ENCODE peak calls at places on chromosomes 7 and 10, in ten cellular contexts. P is endothelial cell of umbilical vein, V is GM12878, S is K562, X is A549, J is WTC11, I is SK-N-SH, U is HCT116, L is H1, D is HepG2. O is an unnamed sample.

GRCh38 chr7:139972000-139972399 is 90.8 kb downstream of the PARP12 start:
- DNase-seq in P (no peak), V (no peak), S (no peak), X (no peak), J (no peak), I (no peak), U (no peak), L (no peak), D (no peak), O (no peak)

GRCh38 chr7:125173571-125173970 is 243.9 kb upstream of the POT1 start:
- DNase-seq in P (no peak), V (no peak), S (peak), X (no peak), J (no peak), I (no peak), U (no peak), L (no peak), D (no peak), O (no peak)

GRCh38 chr7:82051641-82052040 is 281.8 kb upstream of the HGF start:
- DNase-seq in P (no peak), V (no peak), S (no peak), X (peak), J (no peak), I (peak), U (no peak), L (no peak), D (no peak), O (no peak)

GRCh38 chr10:16832351-16833080 is 15.3 kb upstream of the RSU1 start:
- DNase-seq in P (peak), V (no peak), S (no peak), X (peak), J (no peak), I (no peak), U (no peak), L (no peak), D (no peak), O (no peak)

GRCh38 chr10:43060291-43060690 is 16.6 kb upstream of the RET start:
- DNase-seq in P (no peak), V (no peak), S (no peak), X (no peak), J (no peak), I (peak), U (no peak), L (no peak), D (no peak), O (no peak)

GRCh38 chr7:18555120-18555519 is 59.6 kb downstream of the HDAC9 start:
- DNase-seq in P (no peak), V (no peak), S (no peak), X (no peak), J (no peak), I (no peak), U (no peak), L (no peak), D (no peak), O (no peak)

GRCh38 chr10:110352930-110353243 is 48.2 kb upstream of the SMNDC1 start:
- DNase-seq in P (no peak), V (no peak), S (no peak), X (no peak), J (no peak), I (no peak), U (no peak), L (no peak), D (no peak), O (no peak)

GRCh38 chr7:31890198-31890597 is 180.0 kb downstream of the PDE1C start:
- DNase-seq in P (no peak), V (peak), S (no peak), X (no peak), J (no peak), I (no peak), U (no peak), L (no peak), D (no peak), O (peak)

GRCh38 chr7:159083001-159083697 is 61.5 kb downstream of the VIPR2 start:
- DNase-seq in P (no peak), V (no peak), S (no peak), X (no peak), J (no peak), I (no peak), U (no peak), L (no peak), D (no peak), O (no peak)

GRCh38 chr10:124659380-124659779 is 84.8 kb downstream of the FAM53B start:
- DNase-seq in P (no peak), V (no peak), S (no peak), X (no peak), J (no peak), I (no peak), U (no peak), L (no peak), D (no peak), O (no peak)

GRCh38 chr10:29254123-29255046 is 34.5 kb upstream of the LYZL1 start:
- DNase-seq in P (no peak), V (no peak), S (peak), X (peak), J (no peak), I (peak), U (no peak), L (no peak), D (no peak), O (peak)

GRCh38 chr10:33134011-33134751 is 176.2 kb upstream of the ITGB1 start:
- DNase-seq in P (peak), V (peak), S (no peak), X (peak), J (no peak), I (no peak), U (peak), L (no peak), D (peak), O (peak)

GRCh38 chr7:477626-478220 is 41.9 kb downstream of the PDGFA start:
- DNase-seq in P (no peak), V (no peak), S (no peak), X (no peak), J (no peak), I (no peak), U (no peak), L (no peak), D (no peak), O (no peak)

GRCh38 chr10:112374724-112375541 is 1.0 kb downstream of the ACSL5 start:
- DNase-seq in P (no peak), V (no peak), S (no peak), X (no peak), J (no peak), I (no peak), U (peak), L (no peak), D (peak), O (peak)
- TF ChIP-seq MAX in P (no peak), V (no peak), S (no peak), X (no peak), J (no peak), I (no peak), U (no peak), L (no peak), D (no peak), O (no peak)

GRCh38 chr7:157139142-157140117 is 704 bp downstream of the UBE3C start:
- DNase-seq in P (no peak), V (no peak), S (peak), X (peak), J (peak), I (no peak), U (no peak), L (no peak), D (no peak), O (no peak)
- TF ChIP-seq MAX in P (peak), V (no peak), S (peak), X (peak), J (peak), I (peak), U (no peak), L (peak), D (peak), O (peak)

GRCh38 chr10:132543916-132544743 is 6.5 kb downstream of the INPP5A start:
- DNase-seq in P (no peak), V (no peak), S (no peak), X (no peak), J (peak), I (no peak), U (no peak), L (no peak), D (no peak), O (no peak)

GRCh38 chr10:132542819-132543218 is 5.2 kb downstream of the INPP5A start:
- DNase-seq in P (no peak), V (no peak), S (no peak), X (no peak), J (no peak), I (no peak), U (no peak), L (no peak), D (no peak), O (no peak)

GRCh38 chr10:132546567-132547420 is 9.2 kb downstream of the INPP5A start:
- DNase-seq in P (no peak), V (no peak), S (no peak), X (no peak), J (peak), I (no peak), U (no peak), L (no peak), D (no peak), O (no peak)

GRCh38 chr10:132545659-132546367 is 8.2 kb downstream of the INPP5A start:
- DNase-seq in P (no peak), V (no peak), S (no peak), X (no peak), J (peak), I (no peak), U (no peak), L (no peak), D (no peak), O (no peak)

GRCh38 chr10:132544744-132545658 is 7.4 kb downstream of the INPP5A start:
- DNase-seq in P (no peak), V (no peak), S (peak), X (no peak), J (peak), I (no peak), U (no peak), L (no peak), D (no peak), O (peak)
- TF ChIP-seq MAX in P (no peak), V (no peak), S (no peak), X (no peak), J (no peak), I (no peak), U (no peak), L (no peak), D (no peak), O (no peak)

DNA sequence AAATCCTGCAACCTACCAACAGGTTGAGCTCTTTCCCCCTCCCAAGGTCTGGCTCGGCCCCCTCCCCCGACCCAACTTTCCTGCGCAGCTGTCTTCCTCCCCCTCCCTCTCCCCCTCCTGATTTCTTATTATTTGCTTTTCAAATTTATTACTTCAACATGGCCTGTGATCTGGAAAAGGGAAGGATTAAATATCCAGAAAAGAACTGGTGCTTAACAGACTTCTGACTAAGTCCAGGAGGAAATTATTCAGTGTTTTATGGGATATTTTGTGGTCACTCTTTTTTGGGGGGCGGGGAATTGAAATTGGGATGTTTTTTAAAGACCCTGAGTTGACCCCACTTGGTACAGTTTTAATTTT is 2.5 kb downstream of the ARID5B start:
- DNase-seq in P (peak), V (no peak), S (no peak), X (no peak), J (no peak), I (no peak), U (no peak), L (no peak), D (no peak), O (no peak)
- TF ChIP-seq MAX in P (no peak), V (no peak), S (no peak), X (no peak), J (no peak), I (no peak), U (no peak), L (no peak), D (no peak), O (no peak)

GRCh38 chr7:150744041-150744656 is 6.9 kb downstream of the GIMAP5 start:
- DNase-seq in P (no peak), V (no peak), S (no peak), X (no peak), J (no peak), I (no peak), U (no peak), L (no peak), D (no peak), O (no peak)
- TF ChIP-seq MAX in P (no peak), V (no peak), S (no peak), X (no peak), J (no peak), I (no peak), U (no peak), L (no peak), D (no peak), O (no peak)

GRCh38 chr7:97873606-97874005 is 1.4 kb upstream of the ASNS start:
- DNase-seq in P (no peak), V (no peak), S (no peak), X (no peak), J (no peak), I (no peak), U (no peak), L (no peak), D (no peak), O (no peak)

GRCh38 chr7:97868314-97868713 is 3.9 kb downstream of the ASNS start:
- DNase-seq in P (no peak), V (no peak), S (no peak), X (no peak), J (no peak), I (no peak), U (no peak), L (no peak), D (no peak), O (no peak)

GRCh38 chr7:97868788-97869187 is 3.4 kb downstream of the ASNS start:
- DNase-seq in P (no peak), V (no peak), S (no peak), X (no peak), J (no peak), I (no peak), U (no peak), L (no peak), D (no peak), O (peak)

GRCh38 chr7:97872025-97872669 is at the start of gene ASNS:
- DNase-seq in P (peak), V (peak), S (peak), X (peak), J (peak), I (peak), U (peak), L (peak), D (peak), O (peak)

GRCh38 chr7:97871659-97872024 is 566 bp downstream of the ASNS start:
- DNase-seq in P (no peak), V (peak), S (peak), X (no peak), J (peak), I (no peak), U (no peak), L (no peak), D (no peak), O (no peak)
- TF ChIP-seq MAX in P (no peak), V (no peak), S (no peak), X (no peak), J (no peak), I (no peak), U (no peak), L (no peak), D (no peak), O (no peak)

GRCh38 chr10:49106451-49106850 is 8.9 kb downstream of the VSTM4 start:
- DNase-seq in P (no peak), V (no peak), S (no peak), X (no peak), J (no peak), I (no peak), U (no peak), L (no peak), D (no peak), O (no peak)
- TF ChIP-seq MAX in P (no peak), V (no peak), S (no peak), X (no peak), J (no peak), I (no peak), U (no peak), L (no peak), D (no peak), O (no peak)

GRCh38 chr7:146956323-146956722 is 839.7 kb downstream of the CNTNAP2 start:
- DNase-seq in P (no peak), V (no peak), S (no peak), X (no peak), J (no peak), I (no peak), U (no peak), L (no peak), D (no peak), O (no peak)
- TF ChIP-seq MAX in P (no peak), V (no peak), S (no peak), X (no peak), J (no peak), I (no peak), U (no peak), L (no peak), D (no peak), O (no peak)

GRCh38 chr10:6170638-6171037 is 32.1 kb upstream of the PFKFB3 start:
- DNase-seq in P (peak), V (no peak), S (no peak), X (no peak), J (no peak), I (no peak), U (no peak), L (no peak), D (no peak), O (no peak)

GRCh38 chr10:6171891-6172354 is 30.8 kb upstream of the PFKFB3 start:
- DNase-seq in P (peak), V (peak), S (no peak), X (no peak), J (no peak), I (no peak), U (no peak), L (no peak), D (no peak), O (peak)

GRCh38 chr10:6175329-6176055 is 27.2 kb upstream of the PFKFB3 start:
- DNase-seq in P (no peak), V (no peak), S (no peak), X (no peak), J (no peak), I (peak), U (no peak), L (no peak), D (no peak), O (no peak)

GRCh38 chr10:6174201-6174874 is 28.4 kb upstream of the PFKFB3 start:
- DNase-seq in P (no peak), V (no peak), S (no peak), X (no peak), J (no peak), I (no peak), U (no peak), L (no peak), D (no peak), O (no peak)

DNA sequence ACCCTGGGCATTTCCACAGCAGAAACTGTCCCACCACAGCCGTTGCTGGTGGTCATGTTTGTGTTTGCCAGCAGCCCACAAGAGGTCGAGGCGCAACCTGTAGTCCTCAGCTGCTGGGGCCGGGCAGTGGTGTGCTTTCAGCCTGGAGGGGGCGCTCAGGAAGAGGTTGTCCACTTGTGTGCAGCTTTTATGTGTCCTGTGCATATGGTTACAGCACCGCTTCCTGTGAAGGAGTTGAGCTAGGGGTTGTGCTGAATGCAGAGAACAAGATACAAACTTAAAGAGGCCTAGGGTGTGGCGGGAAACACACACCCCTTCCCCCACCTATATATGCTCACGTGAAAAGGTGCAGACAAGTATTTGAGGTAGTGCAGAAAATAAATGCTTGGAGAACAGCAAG is 29.5 kb upstream of the PFKFB3 start:
- DNase-seq in P (no peak), V (no peak), S (peak), X (peak), J (peak), I (no peak), U (no peak), L (no peak), D (peak), O (peak)
- TF ChIP-seq MAX in P (no peak), V (no peak), S (no peak), X (no peak), J (no peak), I (no peak), U (no peak), L (no peak), D (peak), O (no peak)

DNA sequence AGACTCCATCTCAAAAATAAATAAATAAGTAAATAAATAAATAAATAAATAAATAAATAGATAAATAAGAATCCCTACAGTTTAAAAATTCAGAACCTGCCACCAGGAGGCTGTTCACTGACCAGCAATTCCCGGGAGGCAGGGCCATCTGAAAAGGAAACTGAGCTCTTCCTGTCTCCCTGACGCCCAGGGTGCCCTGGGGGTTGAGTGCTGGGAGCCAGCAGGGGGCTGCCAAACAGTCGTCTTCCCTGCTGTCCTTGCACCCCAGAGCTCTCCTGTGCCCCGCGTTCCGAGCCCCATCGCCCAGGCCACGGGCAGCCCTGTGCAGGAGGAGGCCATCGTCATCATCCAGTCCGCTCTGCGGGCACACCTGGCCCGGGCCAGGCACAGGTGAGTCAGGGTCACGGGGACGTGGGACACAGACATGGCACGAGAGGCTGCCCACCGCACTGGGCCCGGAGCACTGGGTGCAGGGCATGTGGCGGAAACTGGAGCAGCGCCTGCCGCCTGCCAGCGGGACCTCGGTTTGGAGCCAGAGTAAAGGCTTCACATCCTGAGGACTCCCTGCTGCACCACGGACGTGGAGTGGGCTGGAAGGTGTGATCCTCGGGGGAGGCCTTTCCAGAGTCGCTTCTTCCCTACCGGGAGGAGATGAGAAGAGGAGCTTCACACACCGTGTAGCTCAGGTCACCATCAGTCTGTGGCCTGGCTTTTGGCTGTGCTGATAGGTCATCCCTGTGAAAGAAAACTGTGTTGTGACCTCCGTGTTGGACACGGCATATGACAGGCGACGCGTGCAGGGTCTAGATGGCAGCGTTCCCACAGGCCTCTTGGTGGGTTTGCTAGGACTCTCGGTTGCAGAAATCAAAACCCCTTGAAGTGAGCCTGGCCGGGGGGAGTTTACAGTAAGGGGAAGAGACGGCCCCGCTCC is 25.9 kb upstream of the TTYH3 start:
- DNase-seq in P (no peak), V (no peak), S (no peak), X (no peak), J (no peak), I (peak), U (no peak), L (no peak), D (no peak), O (no peak)
- TF ChIP-seq MAX in P (no peak), V (no peak), S (no peak), X (no peak), J (no peak), I (no peak), U (no peak), L (no peak), D (no peak), O (no peak)